ENCODE peak calls at places on chromosome 13, in five cellular contexts. M is posterior vena cava; V is amygdala; I is DMS153; Z is activated CD4-positive, alpha-beta T cell treated with anti-CD3 and anti-CD28 coated beads for 48 hours. O is an unnamed sample.

GRCh38 chr13:28136916-28137315 is 1.4 kb upstream of the PAN3 start:
- DNase-seq in M (no peak), V (no peak), I (no peak), Z (no peak), O (no peak)

GRCh38 chr13:113941571-113942191 is 32.2 kb downstream of the C13orf46 start:
- DNase-seq in I (peak), M (peak), Z (no peak), V (no peak), O (no peak)

GRCh38 chr13:36530861-36531590 is 98.7 kb downstream of the CCNA1 start:
- DNase-seq in V (no peak), M (no peak), I (no peak), Z (no peak), O (no peak)

GRCh38 chr13:21616880-21617279 is 12.9 kb upstream of the MICU2 start:
- DNase-seq in Z (no peak), M (no peak), I (no peak), V (no peak), O (no peak)

GRCh38 chr13:98571955-98572662 is 4.8 kb downstream of the STK24 start:
- DNase-seq in M (no peak), V (no peak), Z (peak), I (peak), O (peak)

GRCh38 chr13:32528358-32528757 is 10.2 kb downstream of the N4BP2L2 start:
- DNase-seq in I (no peak), V (no peak), Z (no peak), M (no peak), O (no peak)

GRCh38 chr13:25468330-25469178 is 96.8 kb downstream of the ATP8A2 start:
- DNase-seq in I (no peak), M (no peak), Z (peak), V (peak), O (peak)

GRCh38 chr13:24288870-24289269 is 20.5 kb upstream of the C1QTNF9 start:
- DNase-seq in V (no peak), Z (no peak), M (no peak), I (no peak), O (no peak)

GRCh38 chr13:59047546-59047945 is 1116.2 kb downstream of the DIAPH3 start:
- DNase-seq in Z (no peak), M (no peak), I (no peak), V (no peak), O (no peak)

GRCh38 chr13:48437381-48437780 is 24.5 kb upstream of the LPAR6 start:
- DNase-seq in I (no peak), Z (no peak), V (no peak), M (peak), O (no peak)

GRCh38 chr13:97018029-97018819 is 23.9 kb upstream of the OXGR1 start:
- DNase-seq in V (no peak), Z (peak), M (no peak), I (no peak), O (peak)

GRCh38 chr13:113410472-113411201 is 42.7 kb downstream of the ADPRHL1 start:
- DNase-seq in I (no peak), Z (peak), M (peak), V (no peak), O (no peak)

GRCh38 chr13:74132152-74132767 is 1.9 kb downstream of the KLF12 start:
- DNase-seq in V (no peak), I (no peak), M (no peak), Z (peak), O (peak)

GRCh38 chr13:39781381-39781780 is 125.9 kb downstream of the COG6 start:
- DNase-seq in V (no peak), M (no peak), Z (no peak), I (no peak), O (no peak)

GRCh38 chr13:89518289-89519077 is 1829.0 kb upstream of the MIR17HG start:
- DNase-seq in I (no peak), V (no peak), Z (no peak), M (no peak), O (no peak)

GRCh38 chr13:36057041-36057440 is 74.1 kb downstream of the DCLK1 start:
- DNase-seq in I (no peak), M (no peak), Z (no peak), V (no peak), O (no peak)

GRCh38 chr13:77868717-77869116 is 49.9 kb downstream of the EDNRB start:
- DNase-seq in Z (peak), I (no peak), M (no peak), V (no peak), O (no peak)

GRCh38 chr13:112065867-112066623 is 904 bp upstream of the SOX1 start:
- DNase-seq in I (peak), V (no peak), Z (no peak), M (peak), O (peak)

GRCh38 chr13:52454459-52454824 is 836 bp upstream of the CKAP2 start:
- DNase-seq in Z (peak), V (no peak), M (no peak), I (peak), O (peak)

GRCh38 chr13:44263920-44264610 is 109.6 kb upstream of the SERP2 start:
- DNase-seq in Z (no peak), M (no peak), V (peak), I (no peak), O (no peak)

GRCh38 chr13:47332149-47332548 is 435.3 kb upstream of the HTR2A start:
- DNase-seq in I (no peak), Z (no peak), M (no peak), V (no peak), O (no peak)

GRCh38 chr13:67283602-67284001 is 53.5 kb upstream of the PCDH9 start:
- DNase-seq in Z (no peak), I (no peak), M (no peak), V (no peak), O (no peak)

GRCh38 chr13:41544824-41545707 is 87.7 kb downstream of the RGCC start:
- DNase-seq in V (no peak), I (no peak), Z (no peak), M (no peak), O (no peak)

O was measured in NCI-H748 treated with DMSO at 0.1 percent for 48 hours.